ENCODE peak calls at places on chromosomes 4 and X, in six cellular contexts. Q is Peyer's patch, S is fibroblast of lung, V is right cardiac atrium, J is body of pancreas, B is keratinocyte. G is an unnamed sample.

GRCh38 chrX:24371391-24371972 is 11.0 kb downstream of the SUPT20HL1 start:
- DNase-seq in V (peak), J (peak), B (peak), Q (peak), S (peak), G (peak)

GRCh38 chrX:37846934-37847732 is at the start of gene DYNLT3:
- DNase-seq in J (peak), S (peak), Q (peak), B (no peak), V (peak), G (peak)

GRCh38 chr4:38805530-38806145 is 1.0 kb upstream of the TLR1 start:
- DNase-seq in B (no peak), S (no peak), Q (peak), V (peak), J (no peak), G (peak)

GRCh38 chr4:84647307-84647884 is 64.5 kb downstream of the CDS1 start:
- DNase-seq in S (peak), J (no peak), Q (no peak), V (no peak), B (no peak), G (no peak)

GRCh38 chr4:110211007-110211769 is 12.8 kb upstream of the ELOVL6 start:
- DNase-seq in V (no peak), Q (no peak), J (peak), B (no peak), S (peak), G (no peak)

GRCh38 chr4:177740563-177740962 is 298.3 kb upstream of the AGA start:
- DNase-seq in J (no peak), V (no peak), S (no peak), Q (no peak), B (no peak), G (no peak)

GRCh38 chrX:7139202-7140081 is 8.1 kb upstream of the STS start:
- DNase-seq in Q (no peak), S (peak), J (no peak), V (no peak), B (no peak), G (no peak)

GRCh38 chr4:72896515-72896914 is 173.0 kb downstream of the COX18 start:
- DNase-seq in S (peak), V (no peak), Q (no peak), J (no peak), B (no peak), G (no peak)

GRCh38 chr4:153019906-153020305 is 83.8 kb downstream of the FHDC1 start:
- DNase-seq in S (no peak), B (no peak), V (no peak), J (no peak), Q (no peak), G (no peak)

GRCh38 chr4:46211406-46211805 is 87.6 kb upstream of the GABRG1 start:
- DNase-seq in B (no peak), V (no peak), S (no peak), J (no peak), Q (no peak), G (no peak)

GRCh38 chrX:69229436-69229835 is 64.2 kb upstream of the PJA1 start:
- DNase-seq in V (no peak), J (no peak), B (peak), S (no peak), Q (no peak), G (no peak)

GRCh38 chr4:81913427-81913878 is 441.7 kb upstream of the RASGEF1B start:
- DNase-seq in V (peak), B (peak), J (peak), Q (peak), S (peak), G (no peak)

GRCh38 chrX:46211079-46211478 is 334.1 kb downstream of the ZNF674 start:
- DNase-seq in Q (no peak), V (no peak), S (no peak), J (no peak), B (no peak), G (no peak)

GRCh38 chr4:156294577-156294976 is 340.9 kb upstream of the CTSO start:
- DNase-seq in J (no peak), S (peak), V (no peak), Q (no peak), B (no peak), G (peak)

GRCh38 chr4:66294626-66295025 is 624.3 kb upstream of the EPHA5 start:
- DNase-seq in J (no peak), B (no peak), Q (no peak), V (no peak), S (no peak), G (no peak)

GRCh38 chrX:115268421-115268820 is 21.1 kb upstream of the LUZP4 start:
- DNase-seq in J (no peak), Q (no peak), V (no peak), B (no peak), S (peak), G (no peak)

GRCh38 chr4:184476660-184477059 is 2.3 kb upstream of the IRF2 start:
- DNase-seq in B (no peak), S (no peak), J (no peak), Q (no peak), V (peak), G (no peak)

GRCh38 chr4:169618286-169618685 is 2.1 kb upstream of the CLCN3 start:
- DNase-seq in S (no peak), J (no peak), V (no peak), B (no peak), Q (no peak), G (no peak)

GRCh38 chrX:65574356-65574755 is 39.8 kb upstream of the LAS1L start:
- DNase-seq in Q (no peak), B (no peak), V (no peak), S (no peak), J (no peak), G (no peak)

GRCh38 chrX:154749856-154750255 is 1.0 kb downstream of the GAB3 start:
- DNase-seq in J (no peak), V (no peak), Q (no peak), B (no peak), S (no peak), G (no peak)

GRCh38 chrX:103817502-103817901 is 14.6 kb downstream of the RAB9B start:
- DNase-seq in B (no peak), S (peak), V (no peak), Q (no peak), J (no peak), G (no peak)

GRCh38 chr4:18533262-18533775 is 511.8 kb upstream of the LCORL start:
- DNase-seq in Q (no peak), S (no peak), B (no peak), V (no peak), J (no peak), G (no peak)

GRCh38 chr4:145769450-145770037 is 89.6 kb downstream of the C4orf51 start:
- DNase-seq in S (no peak), Q (no peak), J (no peak), B (no peak), V (no peak), G (no peak)

GRCh38 chr4:70836081-70836480 is 3.6 kb downstream of the GRSF1 start:
- DNase-seq in J (no peak), Q (no peak), B (no peak), V (no peak), S (no peak), G (no peak)

GRCh38 chr4:186949847-186950246 is 226.2 kb upstream of the FAT1 start:
- DNase-seq in Q (no peak), J (peak), V (no peak), S (no peak), B (no peak), G (no peak)

GRCh38 chr4:186946682-186947294 is 223.1 kb upstream of the FAT1 start:
- DNase-seq in V (peak), Q (no peak), B (no peak), J (peak), S (no peak), G (no peak)

GRCh38 chr4:186952709-186953108 is 229.1 kb upstream of the FAT1 start:
- DNase-seq in Q (no peak), B (no peak), J (no peak), S (no peak), V (no peak), G (no peak)

GRCh38 chr4:186946140-186946539 is 222.5 kb upstream of the FAT1 start:
- DNase-seq in S (no peak), Q (no peak), V (no peak), B (no peak), J (peak), G (no peak)

GRCh38 chr4:186948361-186949291 is 225.0 kb upstream of the FAT1 start:
- DNase-seq in Q (no peak), B (no peak), V (peak), S (peak), J (peak), G (no peak)
- H3K4me3 ChIP-seq in Q (no peak), B (no peak), V (no peak), S (no peak), J (no peak), G (no peak)

GRCh38 chr4:83114576-83114975 is at the start of gene PLAC8:
- DNase-seq in Q (peak), V (no peak), B (peak), S (no peak), J (no peak), G (peak)

GRCh38 chr4:83112678-83113428 is 1.7 kb downstream of the PLAC8 start:
- DNase-seq in J (no peak), Q (no peak), S (no peak), B (no peak), V (no peak), G (peak)

GRCh38 chr4:83115000-83115399 is 471 bp upstream of the PLAC8 start:
- DNase-seq in J (no peak), V (no peak), S (peak), Q (no peak), B (no peak), G (no peak)

GRCh38 chr4:83112239-83112638 is 2.3 kb downstream of the PLAC8 start:
- DNase-seq in S (no peak), J (no peak), Q (peak), B (no peak), V (no peak), G (peak)

DNA sequence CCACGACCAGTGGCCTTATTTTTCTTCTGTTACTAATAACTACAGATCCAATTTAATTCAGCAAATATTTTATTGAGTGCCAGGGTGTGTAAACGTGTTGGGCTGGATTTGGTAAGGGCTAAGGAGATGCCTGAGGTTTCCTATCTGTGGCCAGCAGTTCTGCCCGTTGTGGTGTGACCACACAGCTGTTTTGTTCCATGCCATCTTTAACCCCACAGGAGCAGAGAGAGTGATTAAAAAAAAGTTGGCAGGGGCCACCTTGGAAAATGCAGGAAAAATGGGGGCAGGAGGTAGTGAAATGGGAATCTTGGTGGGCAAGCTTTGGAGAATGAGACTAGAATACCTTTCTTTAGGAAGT is 1.1 kb downstream of the PLAC8 start:
- DNase-seq in S (no peak), J (no peak), V (no peak), Q (peak), B (no peak), G (no peak)
- H3K4me3 ChIP-seq in S (no peak), J (no peak), V (no peak), Q (peak), B (no peak), G (peak)

DNA sequence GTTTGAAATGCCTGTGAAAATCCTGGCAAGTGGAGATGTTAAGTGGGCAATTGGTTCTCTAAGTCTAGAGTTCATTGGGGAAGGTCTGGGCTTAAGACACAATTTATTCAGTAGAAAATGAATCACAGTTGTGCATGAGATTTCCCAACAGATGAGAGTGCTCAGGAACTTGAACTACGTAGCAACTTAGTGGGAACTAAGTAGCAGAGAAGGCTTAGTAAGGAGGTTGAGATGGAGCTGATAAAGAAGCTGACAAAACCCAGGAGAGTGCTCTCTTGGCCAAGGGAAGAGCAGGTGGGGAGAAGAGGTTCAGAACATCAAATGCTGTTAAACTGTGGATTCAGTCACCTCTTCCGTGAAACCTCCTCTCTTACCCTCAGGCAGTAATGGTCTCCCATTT is 33.0 kb downstream of the AFF1 start:
- DNase-seq in Q (no peak), V (no peak), J (no peak), S (no peak), B (no peak), G (no peak)
- H3K4me3 ChIP-seq in Q (no peak), V (no peak), J (no peak), S (no peak), B (no peak), G (no peak)

GRCh38 chr4:56762484-56763250 is 58.8 kb downstream of the SPINK2 start:
- DNase-seq in B (no peak), S (no peak), J (no peak), Q (no peak), V (no peak), G (no peak)

GRCh38 chr4:56760194-56760593 is 61.3 kb downstream of the SPINK2 start:
- DNase-seq in V (no peak), J (no peak), Q (no peak), B (no peak), S (no peak), G (no peak)

GRCh38 chr4:56755901-56756300 is 65.6 kb downstream of the SPINK2 start:
- DNase-seq in Q (no peak), J (no peak), V (no peak), B (no peak), S (no peak), G (no peak)

GRCh38 chr4:56757270-56757746 is 64.2 kb downstream of the SPINK2 start:
- DNase-seq in B (no peak), J (no peak), S (peak), V (no peak), Q (peak), G (no peak)

GRCh38 chr4:56757821-56758400 is 63.6 kb downstream of the SPINK2 start:
- DNase-seq in S (peak), J (peak), Q (peak), V (no peak), B (peak), G (peak)
- H3K4me3 ChIP-seq in S (no peak), J (no peak), Q (no peak), V (no peak), B (no peak), G (peak)

GRCh38 chr4:42632653-42633382 is 24.1 kb downstream of the ATP8A1 start:
- DNase-seq in B (no peak), J (no peak), V (no peak), S (no peak), Q (no peak), G (no peak)
- H3K4me3 ChIP-seq in B (no peak), J (no peak), V (no peak), S (no peak), Q (no peak), G (no peak)

G was measured in GM06990.